ENCODE peak calls at places on chromosomes 12 and 14, in five cellular contexts. B is H1, Z is HCT116, J is GM23338, M is K562. E is an unnamed sample.
A peak's percentile ranks its signal among the peaks of the same experiment; 100 is the strongest.

GRCh38 chr14:31893156-31893813 is 183.8 kb upstream of the ARHGAP5 start:
- DNase-seq in B (no peak), Z (no peak), M (no peak), J (peak; percentile 16), E (no peak)

GRCh38 chr12:88578821-88579518 is 1.3 kb downstream of the KITLG start:
- DNase-seq in J (peak; percentile 77), Z (no peak), M (no peak), B (peak; percentile 57), E (no peak)

GRCh38 chr12:85516039-85516438 is 236.0 kb downstream of the ALX1 start:
- DNase-seq in M (no peak), J (no peak), Z (no peak), B (no peak), E (no peak)

GRCh38 chr14:78425332-78425731 is 255.2 kb downstream of the NRXN3 start:
- DNase-seq in B (no peak), Z (no peak), M (no peak), J (peak; percentile 10), E (no peak)

GRCh38 chr12:65232490-65233077 is 45.9 kb upstream of the MSRB3 start:
- DNase-seq in M (no peak), B (no peak), Z (no peak), J (peak; percentile 39), E (peak; percentile 5)

GRCh38 chr12:31224768-31225448 is 101.0 kb downstream of the SINHCAF start:
- DNase-seq in Z (no peak), J (peak; percentile 22), M (no peak), B (no peak), E (no peak)

GRCh38 chr12:69039881-69040280 is 106.9 kb upstream of the CPM start:
- DNase-seq in B (no peak), J (no peak), Z (no peak), M (no peak), E (no peak)

GRCh38 chr14:34536951-34537676 is 2.4 kb downstream of the EAPP start:
- DNase-seq in B (no peak), Z (no peak), M (no peak), J (no peak), E (no peak)

GRCh38 chr12:88185988-88186387 is 43.9 kb downstream of the TMTC3 start:
- DNase-seq in J (no peak), Z (peak; percentile 1), M (no peak), B (no peak), E (no peak)

GRCh38 chr14:51738754-51739153 is 87.0 kb downstream of the FRMD6 start:
- DNase-seq in M (no peak), B (no peak), J (peak; percentile 76), Z (peak; percentile 3), E (no peak)

GRCh38 chr12:125254856-125255255 is 189.6 kb downstream of the AACS start:
- DNase-seq in B (no peak), Z (no peak), J (peak; percentile 18), M (no peak), E (no peak)

GRCh38 chr12:88571543-88571942 is 8.7 kb downstream of the KITLG start:
- DNase-seq in M (no peak), J (no peak), Z (no peak), B (no peak), E (no peak)

GRCh38 chr12:25723921-25724491 is 170.9 kb upstream of the LMNTD1 start:
- DNase-seq in Z (no peak), J (no peak), M (no peak), B (no peak), E (no peak)

GRCh38 chr14:93114713-93115068 is 1.0 kb downstream of the ITPK1 start:
- DNase-seq in B (no peak), Z (no peak), M (no peak), J (peak; percentile 33), E (no peak)

GRCh38 chr14:93110856-93111419 is 4.8 kb downstream of the ITPK1 start:
- DNase-seq in M (no peak), Z (no peak), B (no peak), J (no peak), E (no peak)

GRCh38 chr14:93113678-93114067 is 2.1 kb downstream of the ITPK1 start:
- DNase-seq in Z (no peak), J (peak; percentile 48), M (no peak), B (no peak), E (no peak)

GRCh38 chr14:93114068-93114710 is 1.5 kb downstream of the ITPK1 start:
- DNase-seq in B (no peak), Z (no peak), M (no peak), J (peak; percentile 33), E (no peak)

GRCh38 chr14:93112891-93113677 is 2.6 kb downstream of the ITPK1 start:
- DNase-seq in Z (peak; percentile 70), J (peak; percentile 97), B (peak; percentile 84), M (peak; percentile 47), E (peak; percentile 74)
- H3K4me3 ChIP-seq in Z (peak overlapping the region; percentile 92), J (peak overlapping the region; percentile 95), B (peak overlapping the region; percentile 94), M (no peak overlapping the region), E (peak overlapping the region; percentile 86)

GRCh38 chr12:48969847-48970701 is 1.5 kb downstream of the WNT10B start:
- DNase-seq in Z (no peak), J (peak; percentile 51), M (peak; percentile 78), B (peak; percentile 69), E (no peak)
- TF ChIP-seq EZH2 in Z (no peak), J (peak; percentile 95), M (no peak), B (peak; percentile 88), E (no peak)

GRCh38 chr12:15726029-15726756 is 63.0 kb downstream of the EPS8 start:
- DNase-seq in B (no peak), J (no peak), M (no peak), Z (no peak), E (no peak)
- TF ChIP-seq POLR2AphosphoS5 in B (no peak), J (no peak), M (no peak), Z (no peak), E (no peak)

GRCh38 chr12:461425-461824 is 1.7 kb downstream of the B4GALNT3 start:
- DNase-seq in M (no peak), J (no peak), B (no peak), Z (no peak), E (no peak)
- H3K4me3 ChIP-seq in M (no peak overlapping the region), J (peak overlapping the region; percentile 68), B (no peak overlapping the region), Z (no peak overlapping the region), E (no peak overlapping the region)

E was measured in SK-N-MC.